ENCODE peak calls at places on chromosomes 2 and 18, in ten cellular contexts. K, T, G, Y, M, I, N, O, E and H are unnamed samples.
A peak's percentile ranks its signal among the peaks of the same experiment; 100 is the strongest.

GRCh38 chr2:183543731-183544130 is 419.5 kb downstream of the NUP35 start:
- DNase-seq in K (no peak), T (no peak), G (no peak), Y (no peak), M (no peak), I (no peak), N (no peak), O (no peak), E (peak; percentile 56), H (no peak)

GRCh38 chr18:29147944-29148343 is 971.0 kb upstream of the CDH2 start:
- DNase-seq in K (no peak), T (no peak), G (no peak), Y (no peak), M (peak; percentile 84), I (peak; percentile 85), N (no peak), O (no peak), E (peak; percentile 19), H (peak; percentile 27)

GRCh38 chr2:136075466-136075865 is 42.5 kb downstream of the CXCR4 start:
- DNase-seq in K (no peak), T (peak; percentile 6), G (no peak), Y (no peak), M (no peak), I (no peak), N (no peak), O (no peak), E (no peak), H (no peak)

GRCh38 chr2:216492951-216493685 is 5.5 kb upstream of the RPL37A start:
- DNase-seq in K (no peak), T (no peak), G (no peak), Y (no peak), M (peak; percentile 77), I (peak; percentile 82), N (no peak), O (no peak), E (peak; percentile 15), H (peak; percentile 99)

GRCh38 chr18:12308386-12309100 is 502 bp downstream of the TUBB6 start:
- DNase-seq in K (peak; percentile 94), T (peak; percentile 86), G (peak; percentile 85), Y (peak; percentile 21), M (peak; percentile 93), I (peak; percentile 88), N (peak; percentile 29), O (peak; percentile 85), E (peak; percentile 91), H (peak; percentile 88)

GRCh38 chr2:73284296-73285161 is at the start of gene FBXO41:
- DNase-seq in K (no peak), T (peak; percentile 82), G (peak; percentile 40), Y (no peak), M (peak; percentile 55), I (peak; percentile 17), N (peak; percentile 30), O (peak; percentile 63), E (peak; percentile 50), H (no peak)

GRCh38 chr2:64374686-64375085 is 79.3 kb upstream of the LGALSL start:
- DNase-seq in K (peak; percentile 43), T (no peak), G (peak; percentile 16), Y (no peak), M (no peak), I (no peak), N (no peak), O (no peak), E (no peak), H (no peak)

GRCh38 chr2:119429225-119430000 is 2.2 kb upstream of the TMEM37 start:
- DNase-seq in K (no peak), T (peak; percentile 5), G (no peak), Y (no peak), M (peak; percentile 58), I (no peak), N (no peak), O (no peak), E (no peak), H (no peak)

GRCh38 chr2:4693266-4693665 is 989.9 kb downstream of the DCDC2C start:
- DNase-seq in K (no peak), T (no peak), G (no peak), Y (no peak), M (peak; percentile 31), I (no peak), N (no peak), O (no peak), E (no peak), H (no peak)

GRCh38 chr2:36805635-36806224 is 109.2 kb downstream of the VIT start:
- DNase-seq in K (no peak), T (no peak), G (no peak), Y (no peak), M (no peak), I (no peak), N (no peak), O (no peak), E (no peak), H (no peak)

GRCh38 chr2:62789918-62790317 is 84.4 kb downstream of the EHBP1 start:
- DNase-seq in K (no peak), T (no peak), G (no peak), Y (no peak), M (no peak), I (no peak), N (peak; percentile 20), O (no peak), E (no peak), H (no peak)

GRCh38 chr18:60471652-60472051 is 99.1 kb upstream of the MC4R start:
- DNase-seq in K (no peak), T (no peak), G (no peak), Y (no peak), M (no peak), I (no peak), N (no peak), O (no peak), E (no peak), H (no peak)

GRCh38 chr2:143878131-143878530 is 641.8 kb downstream of the ZEB2 start:
- DNase-seq in K (no peak), T (no peak), G (no peak), Y (no peak), M (no peak), I (no peak), N (no peak), O (no peak), E (no peak), H (no peak)

GRCh38 chr2:28294451-28294850 is 98.2 kb upstream of the FOSL2 start:
- DNase-seq in K (no peak), T (no peak), G (no peak), Y (no peak), M (no peak), I (no peak), N (no peak), O (no peak), E (no peak), H (no peak)
- H3K4me1 ChIP-seq in K (no peaks in the 10 kb centered on the region), T (no peaks in the 10 kb centered on the region), G (no peaks in the 10 kb centered on the region), Y (no peaks in the 10 kb centered on the region), M (no peaks in the 10 kb centered on the region), I (peaks cover 12% of the 10 kb centered on the region), N (no peaks in the 10 kb centered on the region), O (no peaks in the 10 kb centered on the region), E (peaks cover under 1% of the 10 kb centered on the region), H (peaks cover 38% of the 10 kb centered on the region)

DNA sequence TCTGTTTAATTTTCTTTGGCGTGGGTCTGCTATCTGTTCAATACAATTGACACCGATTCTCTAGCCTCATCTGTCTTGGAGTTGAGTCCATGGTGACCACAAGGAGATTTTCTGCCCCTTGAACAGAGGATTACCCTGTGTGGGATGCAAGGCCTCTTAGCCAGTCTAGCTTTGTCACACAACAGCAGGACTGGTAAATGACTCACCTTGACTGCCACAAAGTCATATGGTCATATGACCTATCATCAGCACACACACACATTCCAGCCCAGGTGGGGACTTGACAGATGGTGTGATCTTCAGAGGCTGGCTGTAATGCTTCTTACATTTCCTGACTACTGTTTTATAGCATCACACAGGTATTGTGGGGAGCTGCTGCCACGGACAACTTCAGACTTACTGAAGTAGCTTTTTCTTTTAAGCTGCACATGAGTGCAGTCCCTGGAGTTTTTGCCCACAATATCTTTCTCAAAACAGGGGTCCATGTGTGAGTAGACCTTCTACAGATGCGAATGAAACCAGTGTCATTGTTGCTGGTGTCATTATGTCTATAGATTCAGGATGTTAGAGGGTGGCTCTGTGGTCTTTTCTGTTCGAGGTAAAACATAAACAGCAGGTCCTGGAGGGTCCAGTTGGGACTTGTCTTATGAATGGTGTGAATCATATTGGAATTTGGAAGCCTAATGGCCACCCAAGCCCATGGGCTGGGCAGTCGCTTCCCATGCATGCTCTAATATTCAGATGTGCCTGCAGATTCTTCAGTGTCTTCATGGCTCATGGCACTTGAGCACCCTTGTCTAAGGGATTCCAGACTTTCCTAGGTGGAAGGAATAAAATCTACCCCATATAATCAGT is 18.6 kb upstream of the ACOXL start:
- DNase-seq in K (no peak), T (no peak), G (no peak), Y (no peak), M (no peak), I (no peak), N (peak; percentile 22), O (no peak), E (peak; percentile 67), H (no peak)
- H3K27me3 ChIP-seq in K (no peaks in the 10 kb centered on the region), T (peaks cover 2% of the 10 kb centered on the region), G (peaks cover 15% of the 10 kb centered on the region), Y (no peaks in the 10 kb centered on the region), M (no peaks in the 10 kb centered on the region), I (peaks cover 30% of the 10 kb centered on the region), N (peaks cover 26% of the 10 kb centered on the region), O (no peaks in the 10 kb centered on the region), E (no peaks in the 10 kb centered on the region), H (peaks cover 53% of the 10 kb centered on the region)

DNA sequence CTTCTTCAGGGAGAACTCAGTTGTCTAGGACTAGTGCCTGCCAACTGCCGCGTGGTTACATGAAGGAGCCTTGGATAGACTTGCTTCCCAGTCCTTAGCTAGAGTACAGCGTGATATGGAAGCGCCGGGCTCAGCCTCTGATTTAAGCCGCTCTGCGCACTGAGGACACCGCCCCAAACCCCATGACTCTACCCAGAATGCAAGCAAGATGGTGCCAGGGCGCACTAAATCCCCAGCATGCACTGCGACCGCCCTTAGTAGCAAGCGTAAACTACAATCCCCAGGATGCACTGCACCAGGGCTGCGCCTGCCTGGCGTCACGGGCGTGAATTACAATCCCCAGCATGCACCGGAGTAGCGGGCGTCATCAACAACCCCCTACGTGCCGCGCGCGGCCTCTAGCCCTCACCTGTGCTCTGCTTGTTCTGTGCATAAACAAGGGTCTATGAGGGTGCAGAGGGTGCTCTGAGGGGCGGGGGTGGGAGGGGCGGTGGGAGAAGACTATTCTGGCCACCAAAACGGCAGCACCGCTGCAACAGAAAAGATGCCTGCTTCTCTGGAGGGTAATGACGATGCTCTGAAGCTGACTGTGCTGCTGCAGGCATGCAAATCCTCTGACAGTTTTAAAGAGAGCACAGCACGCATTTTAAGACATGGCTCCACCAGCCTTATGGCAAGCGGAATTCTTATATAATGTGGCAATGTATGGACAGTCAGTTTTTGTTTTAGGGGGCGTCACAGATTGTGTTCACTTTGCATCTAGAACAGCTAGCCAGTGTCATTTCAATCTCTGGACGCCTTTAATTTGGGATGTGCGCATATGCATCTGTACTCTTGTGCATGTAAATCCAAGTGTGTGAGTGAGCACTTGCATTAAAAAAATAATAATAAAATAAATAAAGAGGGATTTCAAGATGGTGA is 282.5 kb upstream of the MYT1L start:
- DNase-seq in K (peak; percentile 92), T (peak; percentile 95), G (peak; percentile 86), Y (peak; percentile 27), M (peak; percentile 85), I (peak; percentile 62), N (peak; percentile 69), O (peak; percentile 93), E (peak; percentile 96), H (no peak)
- H3K4me3 ChIP-seq in K (peak overlapping the region; percentile 59), T (peak overlapping the region; percentile 42), G (peak overlapping the region; percentile 54), Y (peak overlapping the region; percentile 52), M (peak overlapping the region; percentile 42), I (peak overlapping the region; percentile 34), N (peak overlapping the region; percentile 35), O (peak overlapping the region; percentile 28), E (peak overlapping the region; percentile 25), H (no peak overlapping the region)

DNA sequence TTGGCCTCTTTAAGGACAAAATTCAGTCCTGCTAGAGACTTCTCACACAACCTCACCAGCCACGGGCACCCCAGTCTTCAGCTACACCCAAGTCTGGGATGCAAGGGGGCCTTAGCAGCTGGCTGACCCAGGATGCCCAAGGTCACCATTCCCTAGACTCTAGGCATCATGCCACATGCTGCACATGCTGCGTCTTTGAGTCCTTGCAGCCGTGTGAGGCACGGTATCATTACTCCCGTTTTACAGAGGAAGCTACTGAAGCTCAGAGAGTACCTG is 2.6 kb upstream of the ATOH8 start:
- DNase-seq in K (no peak), T (no peak), G (no peak), Y (no peak), M (no peak), I (no peak), N (no peak), O (no peak), E (no peak), H (no peak)
- H3K4me1 ChIP-seq in K (peaks cover 28% of the 10 kb centered on the region), T (peaks cover 22% of the 10 kb centered on the region), G (peaks cover 12% of the 10 kb centered on the region), Y (peaks cover 18% of the 10 kb centered on the region), M (peaks cover 5% of the 10 kb centered on the region), I (peaks cover 16% of the 10 kb centered on the region), N (peaks cover 29% of the 10 kb centered on the region), O (peaks cover 72% of the 10 kb centered on the region), E (peaks cover 16% of the 10 kb centered on the region), H (peaks cover 41% of the 10 kb centered on the region)